ENCODE peak calls at places on chromosome 1, in four cellular contexts. R is psoas muscle, I is body of pancreas, L is upper lobe of right lung. Y is an unnamed sample.
A peak's percentile ranks its signal among the peaks of the same experiment; 100 is the strongest.

GRCh38 chr1:176853503-176853902 is 311.0 kb downstream of the ASTN1 start:
- DNase-seq in R (no peak), I (no peak), L (no peak), Y (no peak)

GRCh38 chr1:30379684-30380624 is 343.4 kb downstream of the MATN1 start:
- DNase-seq in R (no peak), I (peak; percentile 62), L (peak; percentile 67), Y (peak; percentile 59)

GRCh38 chr1:247060771-247061170 is 17.8 kb downstream of the ZNF670 start:
- DNase-seq in R (no peak), I (no peak), L (no peak), Y (no peak)

GRCh38 chr1:200364831-200365230 is 45.0 kb downstream of the ZNF281 start:
- DNase-seq in R (no peak), I (no peak), L (no peak), Y (no peak)

GRCh38 chr1:81731989-81732388 is 68.7 kb upstream of the ADGRL2 start:
- DNase-seq in R (no peak), I (no peak), L (no peak), Y (no peak)

GRCh38 chr1:192706936-192707335 is 71.0 kb downstream of the RGS13 start:
- DNase-seq in R (no peak), I (no peak), L (no peak), Y (no peak)

GRCh38 chr1:109763646-109764415 is at the start of gene EPS8L3:
- DNase-seq in R (no peak), I (peak; percentile 13), L (peak; percentile 48), Y (peak; percentile 16)

GRCh38 chr1:16019580-16020277 is 1.9 kb upstream of the HSPB7 start:
- DNase-seq in R (peak; percentile 81), I (no peak), L (no peak), Y (peak; percentile 62)

GRCh38 chr1:51859737-51860136 is 18.8 kb downstream of the NRDC start:
- DNase-seq in R (no peak), I (no peak), L (no peak), Y (no peak)

GRCh38 chr1:226164154-226164553 is 22.4 kb downstream of the ACBD3 start:
- DNase-seq in R (no peak), I (no peak), L (no peak), Y (no peak)

GRCh38 chr1:79614762-79615161 is 608.2 kb upstream of the ADGRL4 start:
- DNase-seq in R (no peak), I (no peak), L (no peak), Y (no peak)

GRCh38 chr1:151134396-151134795 is 12.0 kb downstream of the SEMA6C start:
- DNase-seq in R (no peak), I (no peak), L (no peak), Y (no peak)

GRCh38 chr1:151547900-151548230 is 7.8 kb downstream of the TUFT1 start:
- DNase-seq in R (no peak), I (no peak), L (no peak), Y (no peak)

GRCh38 chr1:181746224-181746623 is 262.9 kb downstream of the CACNA1E start:
- DNase-seq in R (no peak), I (no peak), L (no peak), Y (no peak)

GRCh38 chr1:147080013-147080661 is 92.1 kb downstream of the PRKAB2 start:
- DNase-seq in R (no peak), I (no peak), L (peak; percentile 65), Y (no peak)

GRCh38 chr1:76330993-76331603 is 256.6 kb downstream of the ST6GALNAC3 start:
- DNase-seq in R (no peak), I (peak; percentile 20), L (no peak), Y (peak; percentile 46)

GRCh38 chr1:167517535-167518330 is 596 bp downstream of the CD247 start:
- DNase-seq in R (peak; percentile 35), I (no peak), L (no peak), Y (peak; percentile 81)

GRCh38 chr1:88800382-88801051 is 90.8 kb downstream of the GTF2B start:
- DNase-seq in R (no peak), I (peak; percentile 34), L (no peak), Y (no peak)

GRCh38 chr1:8002329-8003320 is 23.5 kb downstream of the ERRFI1 start:
- DNase-seq in R (no peak), I (no peak), L (no peak), Y (no peak)

GRCh38 chr1:32539584-32540571 is 651 bp downstream of the ZBTB8A start:
- DNase-seq in R (peak; percentile 29), I (peak; percentile 22), L (peak; percentile 74), Y (peak; percentile 36)

GRCh38 chr1:214979191-214979590 is 103.3 kb upstream of the KCNK2 start:
- DNase-seq in R (no peak), I (no peak), L (no peak), Y (no peak)

GRCh38 chr1:6864166-6864565 is 78.9 kb downstream of the CAMTA1 start:
- DNase-seq in R (no peak), I (no peak), L (no peak), Y (peak; percentile 45)

GRCh38 chr1:6868371-6869001 is 83.2 kb downstream of the CAMTA1 start:
- DNase-seq in R (no peak), I (no peak), L (no peak), Y (no peak)

GRCh38 chr1:6867688-6868370 is 82.6 kb downstream of the CAMTA1 start:
- DNase-seq in R (no peak), I (no peak), L (no peak), Y (no peak)

GRCh38 chr1:6869002-6869380 is 83.7 kb downstream of the CAMTA1 start:
- DNase-seq in R (no peak), I (no peak), L (no peak), Y (no peak)

GRCh38 chr1:6866825-6867224 is 81.6 kb downstream of the CAMTA1 start:
- DNase-seq in R (no peak), I (no peak), L (no peak), Y (no peak)
- H3K4me1 ChIP-seq in R (peaks cover 13% of the 10 kb centered on the region), I (peaks cover 6% of the 10 kb centered on the region), L (peaks cover 4% of the 10 kb centered on the region), Y (peaks cover 33% of the 10 kb centered on the region)

DNA sequence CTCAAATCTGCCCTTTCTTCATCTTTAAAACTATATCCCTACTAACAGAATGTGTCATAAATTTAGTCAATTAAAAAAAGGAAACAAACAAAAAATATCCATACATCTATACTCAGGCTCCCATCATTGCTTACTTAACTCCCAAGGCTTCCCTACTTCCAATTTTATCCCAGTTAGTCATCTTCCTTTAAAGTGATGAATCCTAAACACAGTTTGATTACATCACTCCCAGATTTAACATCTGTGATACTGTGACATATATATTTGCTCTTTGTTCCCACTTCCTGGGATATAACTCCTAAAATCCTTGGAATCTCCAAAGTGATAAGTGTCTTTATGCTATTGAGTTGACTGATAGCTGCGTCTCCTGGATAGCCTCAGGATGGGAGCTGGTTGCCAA is 21.7 kb downstream of the GLMN start:
- DNase-seq in R (no peak), I (no peak), L (no peak), Y (no peak)
- H3K27ac ChIP-seq in R (no peak overlapping the region), I (no peak overlapping the region), L (no peak overlapping the region), Y (no peak overlapping the region)

GRCh38 chr1:27520651-27521050 is 30.7 kb upstream of the WASF2 start:
- DNase-seq in R (no peak), I (no peak), L (no peak), Y (peak; percentile 24)

GRCh38 chr1:27521336-27522147 is 31.6 kb upstream of the WASF2 start:
- DNase-seq in R (peak; percentile 50), I (no peak), L (no peak), Y (no peak)

GRCh38 chr1:27522148-27522859 is 32.3 kb upstream of the WASF2 start:
- DNase-seq in R (no peak), I (no peak), L (no peak), Y (no peak)

GRCh38 chr1:27523666-27524020 is 33.7 kb upstream of the WASF2 start:
- DNase-seq in R (no peak), I (no peak), L (no peak), Y (no peak)

DNA sequence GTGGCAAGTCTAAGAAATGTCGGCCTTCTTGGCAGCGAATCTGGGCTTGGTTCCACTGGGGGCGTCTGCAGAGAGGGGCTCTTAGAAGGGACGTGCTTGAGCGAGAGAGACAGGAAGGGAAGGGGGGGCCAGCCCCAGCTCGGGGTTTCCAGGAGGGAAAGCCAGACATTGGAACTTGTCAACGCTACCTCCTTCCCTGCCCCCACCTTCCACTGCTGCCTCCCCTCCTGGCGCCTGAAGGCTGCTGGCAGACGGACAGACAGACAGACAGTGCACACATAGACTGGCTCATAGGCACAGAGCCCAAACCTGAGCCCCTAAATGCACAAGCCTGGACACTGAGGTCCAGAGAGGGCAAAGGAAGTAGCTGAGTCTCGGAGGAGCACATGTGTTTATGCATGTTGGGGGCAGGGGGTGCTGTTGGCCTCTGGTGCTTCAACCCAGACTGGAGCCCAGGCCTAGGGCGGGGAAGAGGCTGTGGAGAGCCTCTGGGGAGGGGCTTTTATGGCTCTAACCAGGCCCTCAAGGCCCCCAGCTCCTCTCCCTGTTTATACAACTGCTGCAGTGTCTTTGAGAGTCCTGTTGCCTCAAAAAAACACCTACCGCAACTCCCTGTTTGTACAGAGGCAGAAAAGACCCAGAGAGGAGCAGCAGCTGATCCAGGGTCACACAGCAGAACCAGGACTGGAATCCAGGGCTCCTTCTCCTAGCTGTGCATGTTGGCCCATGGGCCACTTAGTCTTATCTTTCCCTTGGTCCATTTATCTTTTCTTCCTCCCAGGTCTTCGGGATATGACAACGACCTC is 33.1 kb upstream of the WASF2 start:
- DNase-seq in R (peak; percentile 48), I (no peak), L (no peak), Y (no peak)
- TF ChIP-seq CTCF in R (peak; percentile 25), I (no peak), L (peak; percentile 31), Y (no peak)

GRCh38 chr1:12594966-12595838 is 22.8 kb downstream of the DHRS3 start:
- DNase-seq in R (peak; percentile 80), I (peak; percentile 31), L (peak; percentile 87), Y (no peak)

GRCh38 chr1:12592496-12592895 is 25.5 kb downstream of the DHRS3 start:
- DNase-seq in R (no peak), I (no peak), L (no peak), Y (no peak)

GRCh38 chr1:12595839-12596821 is 21.9 kb downstream of the DHRS3 start:
- DNase-seq in R (peak; percentile 95), I (peak; percentile 62), L (peak; percentile 94), Y (peak; percentile 84)

GRCh38 chr1:12593621-12594066 is 24.4 kb downstream of the DHRS3 start:
- DNase-seq in R (peak; percentile 68), I (no peak), L (no peak), Y (no peak)

DNA sequence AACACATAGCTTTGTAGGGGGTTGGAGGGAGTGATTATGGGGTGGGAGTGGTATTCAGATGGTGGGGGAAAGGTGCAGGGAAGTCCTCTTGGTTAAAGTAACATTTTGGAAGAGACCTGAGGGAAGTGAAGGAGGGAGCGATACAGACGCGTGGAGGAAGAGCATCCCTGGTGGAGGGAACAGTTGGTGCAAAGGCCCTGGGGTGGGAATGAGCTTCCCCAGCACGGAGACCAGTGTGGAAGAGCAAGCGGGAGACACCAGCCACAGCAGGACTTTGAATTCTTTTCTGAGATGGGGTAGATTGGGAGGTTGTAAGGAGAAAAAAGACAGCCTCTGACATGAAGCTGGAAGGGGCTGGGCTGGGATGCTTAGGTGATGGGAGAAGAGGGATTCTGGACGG is 23.5 kb downstream of the DHRS3 start:
- DNase-seq in R (no peak), I (no peak), L (no peak), Y (no peak)
- H3K4me1 ChIP-seq in R (peaks cover 85% of the 10 kb centered on the region), I (peaks cover 62% of the 10 kb centered on the region), L (peaks cover 79% of the 10 kb centered on the region), Y (peaks cover 49% of the 10 kb centered on the region)

GRCh38 chr1:36367067-36367466 is 18.7 kb downstream of the STK40 start:
- DNase-seq in R (no peak), I (no peak), L (no peak), Y (no peak)
- H3K27ac ChIP-seq in R (peak overlapping the region; percentile 16), I (no peak overlapping the region), L (peak overlapping the region; percentile 76), Y (no peak overlapping the region)

GRCh38 chr1:154607084-154607747 is 770 bp downstream of the ADAR start:
- DNase-seq in R (no peak), I (no peak), L (no peak), Y (no peak)
- TF ChIP-seq CTCF in R (no peak), I (no peak), L (no peak), Y (no peak)

Y was measured in adrenal gland.